ENCODE peak calls at places on chromosomes 5 and 9, in five cellular contexts. B, P, T, R and A are unnamed samples.

GRCh38 chr5:68285075-68285827 is 69.7 kb downstream of the PIK3R1 start:
- DNase-seq in T (no peak), B (no peak), P (no peak), R (no peak), A (peak)

GRCh38 chr5:1855573-1855972 is 27.2 kb downstream of the IRX4 start:
- DNase-seq in T (no peak), P (no peak), R (no peak), B (no peak), A (no peak)

GRCh38 chr5:53882637-53883036 is 322.2 kb downstream of the NDUFS4 start:
- DNase-seq in R (peak), P (peak), T (no peak), B (no peak), A (no peak)

GRCh38 chr5:138544171-138545134 is 1.4 kb upstream of the ETF1 start:
- DNase-seq in T (no peak), B (no peak), R (peak), P (peak), A (no peak)

GRCh38 chr5:69129413-69129812 is 35.6 kb downstream of the SLC30A5 start:
- DNase-seq in T (no peak), R (peak), P (no peak), B (no peak), A (peak)

GRCh38 chr5:1106385-1107166 is 5.3 kb downstream of the SLC12A7 start:
- DNase-seq in B (no peak), P (no peak), R (no peak), T (no peak), A (peak)

GRCh38 chr5:118862596-118862995 is 125.8 kb downstream of the DTWD2 start:
- DNase-seq in T (no peak), P (no peak), B (no peak), R (no peak), A (peak)

GRCh38 chr9:134185536-134186011 is 21.2 kb upstream of the RNU6ATAC start:
- DNase-seq in R (peak), B (no peak), P (peak), T (no peak), A (no peak)

GRCh38 chr5:15727375-15727774 is 227.4 kb downstream of the FBXL7 start:
- DNase-seq in T (no peak), B (no peak), R (no peak), P (no peak), A (no peak)

GRCh38 chr5:65172486-65173129 is 309.1 kb downstream of the ADAMTS6 start:
- DNase-seq in P (no peak), B (no peak), R (peak), T (no peak), A (peak)

GRCh38 chr9:96852676-96853075 is 1.6 kb downstream of the ZNF782 start:
- DNase-seq in P (no peak), R (no peak), T (no peak), B (no peak), A (no peak)

GRCh38 chr5:61817472-61818326 is 485.6 kb downstream of the ZSWIM6 start:
- DNase-seq in T (peak), R (peak), P (peak), B (no peak), A (peak)

GRCh38 chr9:120921751-120922181 is 4.8 kb downstream of the TRAF1 start:
- DNase-seq in B (no peak), T (peak), R (no peak), P (no peak), A (no peak)

GRCh38 chr5:143014017-143014651 is 244.0 kb downstream of the ARHGAP26 start:
- DNase-seq in R (no peak), P (peak), B (no peak), T (peak), A (no peak)

GRCh38 chr5:80092521-80093107 is 57.5 kb downstream of the THBS4 start:
- DNase-seq in R (no peak), T (no peak), P (no peak), B (no peak), A (no peak)

GRCh38 chr9:36046923-36047322 is 10.2 kb downstream of the RECK start:
- DNase-seq in R (no peak), B (no peak), P (no peak), T (no peak), A (no peak)

GRCh38 chr5:108788142-108788541 is 40.4 kb downstream of the FER start:
- DNase-seq in T (no peak), R (peak), B (no peak), P (no peak), A (no peak)

GRCh38 chr5:31158686-31159085 is 34.8 kb upstream of the CDH6 start:
- DNase-seq in T (no peak), B (no peak), R (no peak), P (no peak), A (no peak)